ENCODE peak calls at places on chromosomes 5 and 9, in five cellular contexts. F is neural progenitor cell, I is tibial artery, V is tibial nerve, U is endothelial cell of umbilical vein. J is an unnamed sample.

GRCh38 chr5:40841068-40841805 is at the start of gene CARD6:
- DNase-seq in F (no peak), I (no peak), V (no peak), U (peak), J (peak)

GRCh38 chr5:40652441-40653220 is 27.1 kb upstream of the PTGER4 start:
- DNase-seq in F (no peak), I (no peak), V (no peak), U (no peak), J (no peak)

GRCh38 chr9:134083451-134083850 is 15.6 kb upstream of the BRD3 start:
- DNase-seq in F (no peak), I (no peak), V (no peak), U (no peak), J (no peak)

GRCh38 chr5:81950996-81951395 is 20.8 kb upstream of the ATG10 start:
- DNase-seq in F (no peak), I (no peak), V (no peak), U (no peak), J (no peak)

GRCh38 chr9:89427621-89428221 is 70.2 kb downstream of the SEMA4D start:
- DNase-seq in F (no peak), I (no peak), V (no peak), U (no peak), J (no peak)

GRCh38 chr9:70285246-70285645 is 26.5 kb downstream of the SMC5 start:
- DNase-seq in F (no peak), I (no peak), V (no peak), U (no peak), J (no peak)

GRCh38 chr9:131589124-131589711 is 43.9 kb downstream of the PRRT1B start:
- DNase-seq in F (no peak), I (no peak), V (no peak), U (no peak), J (no peak)

GRCh38 chr9:31323726-31324444 is 1060.6 kb upstream of the ACO1 start:
- DNase-seq in F (no peak), I (no peak), V (no peak), U (no peak), J (no peak)

GRCh38 chr9:133949486-133950061 is 42.5 kb downstream of the VAV2 start:
- DNase-seq in F (no peak), I (no peak), V (no peak), U (no peak), J (no peak)

GRCh38 chr9:77651203-77651602 is 3.1 kb upstream of the GNA14 start:
- DNase-seq in F (no peak), I (no peak), V (no peak), U (no peak), J (no peak)

GRCh38 chr9:27473135-27473534 is 51.0 kb upstream of the IFNK start:
- DNase-seq in F (peak), I (peak), V (no peak), U (no peak), J (no peak)

GRCh38 chr5:33441241-33441844 is 578 bp downstream of the TARS1 start:
- DNase-seq in F (peak), I (peak), V (no peak), U (no peak), J (peak)

GRCh38 chr5:37850128-37850865 is 10.5 kb upstream of the GDNF start:
- DNase-seq in F (no peak), I (no peak), V (no peak), U (no peak), J (no peak)

GRCh38 chr5:149497357-149497756 is 53.9 kb downstream of the CSNK1A1 start:
- DNase-seq in F (no peak), I (no peak), V (no peak), U (no peak), J (no peak)

GRCh38 chr5:28766565-28767158 is 1728.3 kb upstream of the CDH9 start:
- DNase-seq in F (peak), I (no peak), V (no peak), U (peak), J (no peak)

GRCh38 chr5:71586052-71586940 is 844 bp upstream of the MCCC2 start:
- DNase-seq in F (no peak), I (no peak), V (no peak), U (peak), J (no peak)

GRCh38 chr9:91816356-91816755 is 133.7 kb downstream of the ROR2 start:
- DNase-seq in F (no peak), I (no peak), V (no peak), U (no peak), J (no peak)

GRCh38 chr5:156326718-156327259 is at the start of gene SGCD:
- DNase-seq in F (peak), I (peak), V (peak), U (peak), J (no peak)

GRCh38 chr5:147690595-147690994 is 91.9 kb downstream of the JAKMIP2 start:
- DNase-seq in F (no peak), I (no peak), V (no peak), U (no peak), J (no peak)

GRCh38 chr5:87169300-87169991 is 98.2 kb upstream of the RASA1 start:
- DNase-seq in F (no peak), I (no peak), V (no peak), U (peak), J (no peak)

GRCh38 chr5:4011943-4012342 is 416.3 kb downstream of the IRX1 start:
- DNase-seq in F (no peak), I (no peak), V (no peak), U (no peak), J (no peak)

GRCh38 chr5:180648658-180649296 is 623 bp downstream of the FLT4 start:
- DNase-seq in F (peak), I (no peak), V (no peak), U (no peak), J (no peak)

GRCh38 chr5:76690704-76691469 is 25.0 kb upstream of the F2R start:
- DNase-seq in F (no peak), I (no peak), V (no peak), U (peak), J (no peak)

GRCh38 chr5:178143901-178144300 is 9.8 kb downstream of the NHP2 start:
- DNase-seq in F (no peak), I (no peak), V (no peak), U (no peak), J (no peak)

GRCh38 chr5:102811962-102812361 is 56.9 kb downstream of the PAM start:
- DNase-seq in F (no peak), I (no peak), V (no peak), U (peak), J (no peak)

DNA sequence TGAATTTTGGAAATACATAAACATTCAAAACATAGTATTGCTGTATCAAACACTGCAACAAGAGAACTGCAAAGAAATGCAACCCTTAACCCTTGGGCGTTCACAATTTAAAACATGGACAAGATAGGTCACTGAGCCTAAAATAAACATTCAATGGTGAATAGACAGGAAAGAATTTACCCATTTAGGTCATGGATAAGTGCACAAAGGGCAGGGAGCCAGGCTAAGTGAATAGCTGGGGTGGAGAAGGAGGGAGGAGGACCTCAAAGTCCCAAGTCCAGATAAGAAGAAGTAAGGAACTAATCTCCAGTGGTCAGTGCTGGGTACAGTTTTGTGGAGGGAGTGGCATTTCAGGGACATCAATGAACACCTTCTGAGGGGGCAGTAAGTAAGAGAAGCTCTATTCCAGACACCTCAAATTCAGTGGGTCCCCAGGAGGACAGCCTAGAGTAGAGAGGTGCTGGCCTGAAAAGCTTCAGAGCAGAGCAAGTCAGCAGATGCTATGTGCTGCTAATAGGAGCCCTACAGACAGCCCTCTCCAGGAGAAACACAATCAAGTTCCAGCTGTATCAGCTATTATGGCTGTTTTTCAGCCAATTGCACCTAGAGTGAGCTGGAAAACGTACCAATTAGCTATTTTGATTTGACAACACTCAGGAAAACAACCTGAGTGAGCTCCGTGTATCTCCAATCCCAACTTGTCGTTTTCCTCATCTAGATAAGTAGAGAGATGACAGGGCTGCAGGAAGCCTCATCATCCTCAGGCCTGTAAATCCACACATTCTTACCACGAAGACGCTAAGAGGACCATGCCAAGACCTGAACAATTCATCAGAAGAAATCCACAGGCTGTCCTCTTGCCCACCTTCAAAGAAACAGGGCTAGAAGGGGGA is 104.8 kb downstream of the PIK3R1 start:
- DNase-seq in F (no peak), I (no peak), V (no peak), U (no peak), J (no peak)
- H3K27ac ChIP-seq in F (no peak), I (no peak), V (no peak), U (no peak), J (no peak)

GRCh38 chr9:72263572-72263971 is 101.4 kb downstream of the ZFAND5 start:
- DNase-seq in F (no peak), I (no peak), V (no peak), U (no peak), J (no peak)
- H3K4me3 ChIP-seq in F (no peak), I (no peak), V (no peak), U (no peak), J (no peak)

GRCh38 chr9:10855847-10856246 is 243.0 kb upstream of the PTPRD start:
- DNase-seq in F (peak), I (no peak), V (no peak), U (peak), J (no peak)
- TF ChIP-seq CTCF in F (peak), I (no peak), V (no peak), U (peak), J (no peak)

GRCh38 chr9:4138180-4138579 is 161.7 kb downstream of the GLIS3 start:
- DNase-seq in F (no peak), I (no peak), V (no peak), U (no peak), J (no peak)

GRCh38 chr9:4139201-4139600 is 160.7 kb downstream of the GLIS3 start:
- DNase-seq in F (no peak), I (no peak), V (no peak), U (no peak), J (no peak)

GRCh38 chr9:4137234-4137633 is 162.6 kb downstream of the GLIS3 start:
- DNase-seq in F (no peak), I (no peak), V (no peak), U (peak), J (no peak)

GRCh38 chr9:4138781-4139180 is 161.1 kb downstream of the GLIS3 start:
- DNase-seq in F (no peak), I (no peak), V (no peak), U (no peak), J (no peak)

GRCh38 chr9:4137755-4138154 is 162.1 kb downstream of the GLIS3 start:
- DNase-seq in F (no peak), I (no peak), V (no peak), U (peak), J (no peak)
- H3K27ac ChIP-seq in F (no peak), I (no peak), V (no peak), U (peak), J (no peak)

GRCh38 chr9:127739614-127740322 is 4.7 kb upstream of the TOR2A start:
- DNase-seq in F (no peak), I (peak), V (no peak), U (no peak), J (no peak)

GRCh38 chr9:127738666-127739065 is 3.6 kb upstream of the TOR2A start:
- DNase-seq in F (no peak), I (no peak), V (no peak), U (no peak), J (no peak)

GRCh38 chr9:127741831-127742434 is 6.8 kb upstream of the TOR2A start:
- DNase-seq in F (peak), I (no peak), V (no peak), U (no peak), J (peak)

GRCh38 chr9:127744407-127745110 is 9.5 kb upstream of the TOR2A start:
- DNase-seq in F (no peak), I (no peak), V (no peak), U (no peak), J (no peak)

DNA sequence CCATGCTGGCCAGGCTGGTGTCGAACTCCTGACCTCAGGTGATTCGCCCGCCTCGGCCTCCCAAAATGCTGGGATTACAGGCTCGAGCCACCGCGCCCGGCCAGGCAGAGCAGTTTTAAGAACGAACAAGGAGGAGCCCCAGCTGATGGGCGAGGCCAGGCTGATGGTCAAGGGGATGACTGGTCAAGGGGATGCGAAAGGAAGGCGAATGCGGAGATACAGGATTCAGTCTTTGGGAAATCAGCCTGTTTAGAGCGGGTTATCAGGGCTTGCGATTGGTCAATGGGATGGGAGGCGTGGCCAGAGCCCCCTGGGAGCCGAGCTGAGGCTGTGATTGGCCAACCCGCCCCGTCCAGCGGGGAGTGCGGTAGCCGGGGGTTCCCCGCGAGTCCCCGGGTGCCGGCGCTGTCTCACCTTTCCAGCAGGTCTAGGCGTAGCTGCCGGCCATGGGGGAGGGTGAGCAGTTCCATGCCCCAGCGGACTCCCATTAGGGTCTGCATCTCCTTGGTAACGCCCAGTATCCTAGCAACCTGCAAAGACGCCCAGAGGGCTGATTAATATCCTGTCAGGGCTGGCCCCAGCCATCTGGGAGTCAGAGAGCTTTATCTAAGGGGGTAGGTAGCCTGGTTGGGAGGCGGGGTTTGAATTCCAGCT is 7.5 kb upstream of the TOR2A start:
- DNase-seq in F (peak), I (no peak), V (no peak), U (no peak), J (no peak)
- H3K4me3 ChIP-seq in F (peak), I (no peak), V (no peak), U (no peak), J (no peak)

GRCh38 chr5:121872846-121873245 is 21.2 kb downstream of the FTMT start:
- DNase-seq in F (no peak), I (no peak), V (no peak), U (no peak), J (no peak)

GRCh38 chr5:121867403-121867802 is 15.7 kb downstream of the FTMT start:
- DNase-seq in F (no peak), I (no peak), V (no peak), U (no peak), J (no peak)

GRCh38 chr5:121873409-121873808 is 21.7 kb downstream of the FTMT start:
- DNase-seq in F (no peak), I (no peak), V (no peak), U (no peak), J (no peak)

GRCh38 chr5:121870489-121870888 is 18.8 kb downstream of the FTMT start:
- DNase-seq in F (peak), I (no peak), V (no peak), U (peak), J (no peak)
- TF ChIP-seq CTCF in F (peak), I (no peak), V (no peak), U (no peak), J (no peak)

GRCh38 chr9:82488319-82488701 is 499.7 kb downstream of the SPATA31D1 start:
- DNase-seq in F (no peak), I (no peak), V (peak), U (no peak), J (no peak)

GRCh38 chr9:82488702-82489578 is 500.4 kb downstream of the SPATA31D1 start:
- DNase-seq in F (no peak), I (peak), V (no peak), U (no peak), J (no peak)

GRCh38 chr9:82491604-82492003 is 503.0 kb downstream of the SPATA31D1 start:
- DNase-seq in F (no peak), I (no peak), V (no peak), U (no peak), J (no peak)

GRCh38 chr9:82489579-82489915 is 501.0 kb downstream of the SPATA31D1 start:
- DNase-seq in F (no peak), I (no peak), V (no peak), U (no peak), J (no peak)

DNA sequence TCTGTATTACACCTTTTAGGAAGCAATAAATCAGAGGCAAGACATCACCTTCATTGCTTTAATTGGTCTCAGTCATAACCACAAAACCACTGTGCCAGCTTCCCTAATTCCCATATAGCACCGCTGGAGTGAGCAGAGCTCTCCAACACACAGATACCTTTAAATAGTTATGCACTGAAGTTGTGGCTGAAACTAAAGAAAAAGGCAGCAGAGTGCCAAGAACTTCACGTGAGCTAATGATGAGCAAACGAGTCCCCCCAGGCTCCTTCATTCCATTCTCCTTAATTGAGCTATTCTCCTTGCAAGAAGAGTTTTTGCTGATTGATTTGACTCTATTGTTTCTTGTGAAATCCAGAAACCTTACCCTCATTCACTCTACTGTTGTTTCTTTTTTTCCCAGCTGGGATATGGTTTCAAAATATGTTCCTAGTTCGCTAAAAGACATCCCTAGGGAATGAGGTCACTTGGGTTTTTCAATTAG is 501.5 kb downstream of the SPATA31D1 start:
- DNase-seq in F (peak), I (no peak), V (no peak), U (no peak), J (no peak)
- H3K27ac ChIP-seq in F (no peak), I (no peak), V (no peak), U (no peak), J (no peak)

GRCh38 chr5:157594675-157595074 is 19.1 kb upstream of the ADAM19 start:
- DNase-seq in F (no peak), I (no peak), V (no peak), U (no peak), J (no peak)
- H3K4me3 ChIP-seq in F (no peak), I (no peak), V (no peak), U (no peak), J (no peak)

GRCh38 chr5:153067869-153068268 is 422.6 kb upstream of the GRIA1 start:
- DNase-seq in F (no peak), I (no peak), V (no peak), U (no peak), J (no peak)
- TF ChIP-seq CTCF in F (peak), I (no peak), V (no peak), U (no peak), J (no peak)

GRCh38 chr5:120139039-120139438 is 325.1 kb upstream of the PRR16 start:
- DNase-seq in F (no peak), I (peak), V (no peak), U (peak), J (no peak)
- H3K27ac ChIP-seq in F (no peak), I (peak), V (no peak), U (no peak), J (no peak)

J was measured in lung.